ENCODE peak calls at places on chromosomes 1 and 21, in six cellular contexts. L, B, O, Q, G and T are unnamed samples.

GRCh38 chr1:173408886-173409285 is 68.2 kb upstream of the PRDX6 start:
- ATAC-seq in L (no peak), B (no peak), O (no peak), Q (no peak), G (no peak), T (no peak)

GRCh38 chr1:173280899-173281660 is 73.9 kb upstream of the TNFSF4 start:
- ATAC-seq in L (no peak), B (no peak), O (no peak), Q (no peak), G (no peak), T (no peak)

GRCh38 chr1:71979947-71980346 is 302.4 kb downstream of the NEGR1 start:
- ATAC-seq in L (no peak), B (no peak), O (no peak), Q (no peak), G (no peak), T (no peak)

GRCh38 chr1:9269078-9269501 is 23.6 kb upstream of the SPSB1 start:
- ATAC-seq in L (no peak), B (no peak), O (no peak), Q (no peak), G (no peak), T (no peak)

GRCh38 chr1:153652795-153653507 is 5.6 kb upstream of the SNAPIN start:
- ATAC-seq in L (peak), B (no peak), O (no peak), Q (no peak), G (no peak), T (peak)

GRCh38 chr1:101732221-101732620 is 264.5 kb downstream of the OLFM3 start:
- ATAC-seq in L (no peak), B (no peak), O (no peak), Q (no peak), G (no peak), T (no peak)

GRCh38 chr21:42161957-42162681 is 56.8 kb upstream of the ABCG1 start:
- ATAC-seq in L (no peak), B (peak), O (no peak), Q (no peak), G (peak), T (peak)

GRCh38 chr21:37383066-37383465 is 16.5 kb downstream of the DYRK1A start:
- ATAC-seq in L (no peak), B (no peak), O (no peak), Q (no peak), G (no peak), T (no peak)

GRCh38 chr1:206905295-206906164 is 8.3 kb downstream of the IL24 start:
- ATAC-seq in L (no peak), B (peak), O (no peak), Q (peak), G (peak), T (peak)

GRCh38 chr1:214338212-214338611 is 57.3 kb downstream of the SMYD2 start:
- ATAC-seq in L (no peak), B (no peak), O (peak), Q (no peak), G (no peak), T (no peak)

GRCh38 chr1:41862411-41863221 is 56.1 kb downstream of the HIVEP3 start:
- ATAC-seq in L (no peak), B (peak), O (no peak), Q (no peak), G (peak), T (peak)

GRCh38 chr1:31683997-31684396 is 19.8 kb downstream of the COL16A1 start:
- ATAC-seq in L (peak), B (no peak), O (no peak), Q (no peak), G (peak), T (peak)

GRCh38 chr1:76185207-76185606 is 110.7 kb downstream of the ST6GALNAC3 start:
- ATAC-seq in L (no peak), B (no peak), O (no peak), Q (no peak), G (no peak), T (no peak)

GRCh38 chr1:155062151-155062686 is 1.3 kb upstream of the EFNA4 start:
- ATAC-seq in L (peak), B (no peak), O (peak), Q (no peak), G (no peak), T (peak)

GRCh38 chr1:54268714-54269297 is 68.8 kb downstream of the MRPL37 start:
- ATAC-seq in L (no peak), B (no peak), O (no peak), Q (no peak), G (no peak), T (no peak)

GRCh38 chr1:202306535-202307345 is 35.0 kb downstream of the UBE2T start:
- ATAC-seq in L (no peak), B (no peak), O (no peak), Q (no peak), G (no peak), T (no peak)

GRCh38 chr21:45972716-45973474 is 8.7 kb upstream of the COL6A1 start:
- ATAC-seq in L (peak), B (peak), O (peak), Q (peak), G (peak), T (peak)

GRCh38 chr21:36820176-36821031 is 121.5 kb downstream of the SIM2 start:
- ATAC-seq in L (no peak), B (no peak), O (no peak), Q (no peak), G (no peak), T (no peak)

GRCh38 chr1:118949317-118949716 is 38.8 kb downstream of the TBX15 start:
- ATAC-seq in L (no peak), B (no peak), O (no peak), Q (no peak), G (no peak), T (no peak)

GRCh38 chr1:56200921-56201320 is 378.4 kb downstream of the PLPP3 start:
- ATAC-seq in L (no peak), B (no peak), O (no peak), Q (no peak), G (no peak), T (no peak)

GRCh38 chr21:14591277-14591876 is 45.3 kb upstream of the SAMSN1 start:
- ATAC-seq in L (no peak), B (no peak), O (no peak), Q (no peak), G (peak), T (peak)